ENCODE peak calls at places on chromosomes 4 and X, in ten cellular contexts. B, L, F, R, J, I, A, C, T and S are unnamed samples.

GRCh38 chrX:40996886-40997530 is 88.2 kb upstream of the USP9X start:
- DNase-seq in B (no peak), L (peak; percentile 37), F (peak; percentile 64), R (no peak), J (no peak), I (no peak), A (no peak), C (no peak), T (no peak), S (no peak)

GRCh38 chrX:64885850-64886249 is 90.4 kb downstream of the ZC4H2 start:
- DNase-seq in B (no peak), L (peak; percentile 41), F (peak; percentile 1), R (no peak), J (no peak), I (no peak), A (no peak), C (no peak), T (no peak), S (no peak)

GRCh38 chr4:8115916-8116315 is 42.7 kb downstream of the ABLIM2 start:
- DNase-seq in B (peak; percentile 56), L (no peak), F (no peak), R (no peak), J (no peak), I (no peak), A (no peak), C (no peak), T (no peak), S (no peak)

GRCh38 chr4:15451866-15452765 is 17.6 kb upstream of the CC2D2A start:
- DNase-seq in B (no peak), L (no peak), F (no peak), R (no peak), J (no peak), I (no peak), A (no peak), C (no peak), T (no peak), S (no peak)

GRCh38 chrX:67564475-67564874 is 20.7 kb downstream of the AR start:
- DNase-seq in B (no peak), L (no peak), F (no peak), R (no peak), J (no peak), I (no peak), A (no peak), C (no peak), T (no peak), S (no peak)

GRCh38 chr4:109730294-109731051 is 603 bp upstream of the PLA2G12A start:
- DNase-seq in B (peak; percentile 73), L (no peak), F (peak; percentile 66), R (no peak), J (peak; percentile 56), I (peak; percentile 59), A (peak; percentile 84), C (no peak), T (peak; percentile 16), S (peak; percentile 64)

GRCh38 chr4:13348216-13348615 is 135.9 kb downstream of the RAB28 start:
- DNase-seq in B (no peak), L (no peak), F (no peak), R (no peak), J (no peak), I (no peak), A (no peak), C (no peak), T (no peak), S (no peak)

GRCh38 chr4:15402146-15402545 is 25.7 kb upstream of the C1QTNF7 start:
- DNase-seq in B (no peak), L (no peak), F (no peak), R (no peak), J (no peak), I (no peak), A (no peak), C (no peak), T (no peak), S (no peak)

GRCh38 chrX:105822138-105823091 is at the start of gene NRK:
- DNase-seq in B (peak; percentile 51), L (peak; percentile 51), F (peak; percentile 45), R (no peak), J (peak; percentile 17), I (peak; percentile 44), A (peak; percentile 81), C (no peak), T (no peak), S (no peak)

GRCh38 chr4:150664935-150665334 is 83.0 kb downstream of the MAB21L2 start:
- DNase-seq in B (no peak), L (no peak), F (no peak), R (no peak), J (no peak), I (no peak), A (no peak), C (no peak), T (no peak), S (no peak)

GRCh38 chr4:177308842-177309524 is 691 bp upstream of the NEIL3 start:
- DNase-seq in B (no peak), L (no peak), F (no peak), R (no peak), J (no peak), I (no peak), A (no peak), C (no peak), T (no peak), S (no peak)
- H3K27ac ChIP-seq in B (no peak overlapping the region), L (no peak overlapping the region), F (no peak overlapping the region), R (no peak overlapping the region), J (no peak overlapping the region), I (peak overlapping the region; percentile 41), A (no peak overlapping the region), C (peak overlapping the region; percentile 72), T (peak overlapping the region; percentile 51), S (no peak overlapping the region)

DNA sequence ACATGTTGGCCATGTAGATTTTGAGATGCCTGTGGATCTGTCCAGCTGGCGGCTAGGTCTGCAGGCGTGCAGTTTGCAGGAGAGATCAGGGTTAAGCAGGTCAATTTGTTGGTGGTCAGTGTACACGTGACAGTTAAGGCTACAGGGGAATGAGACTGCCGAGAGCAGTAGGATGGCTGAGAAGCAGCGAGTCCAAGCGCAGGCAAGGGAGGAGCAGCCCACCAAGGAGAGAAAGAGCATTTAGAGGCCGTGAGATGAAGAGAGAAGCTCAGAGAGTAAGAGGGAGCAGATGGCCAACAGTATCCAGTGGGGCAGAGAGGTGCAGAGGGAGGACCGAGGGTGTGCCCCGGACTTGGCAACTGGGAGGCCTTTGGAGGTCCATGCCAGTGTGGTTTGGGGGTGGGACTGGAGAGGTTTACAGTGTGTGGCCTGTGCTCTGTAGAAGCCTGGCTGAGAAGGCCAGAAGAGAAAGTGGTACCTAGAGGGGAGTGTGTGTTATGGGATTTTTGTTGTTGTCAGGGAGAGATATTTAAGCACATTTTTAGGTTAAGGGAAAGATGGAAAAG is 18.4 kb downstream of the SNX25 start:
- DNase-seq in B (no peak), L (no peak), F (no peak), R (no peak), J (no peak), I (no peak), A (no peak), C (no peak), T (no peak), S (no peak)
- H3K27ac ChIP-seq in B (no peak overlapping the region), L (no peak overlapping the region), F (no peak overlapping the region), R (no peak overlapping the region), J (no peak overlapping the region), I (no peak overlapping the region), A (peak overlapping the region; percentile 84), C (no peak overlapping the region), T (no peak overlapping the region), S (no peak overlapping the region)

GRCh38 chrX:74449937-74450330 is 28.6 kb downstream of the SLC16A2 start:
- DNase-seq in B (no peak), L (no peak), F (no peak), R (no peak), J (no peak), I (no peak), A (no peak), C (no peak), T (no peak), S (no peak)
- H3K27ac ChIP-seq in B (no peak overlapping the region), L (no peak overlapping the region), F (no peak overlapping the region), R (no peak overlapping the region), J (no peak overlapping the region), I (no peak overlapping the region), A (no peak overlapping the region), C (no peak overlapping the region), T (no peak overlapping the region), S (no peak overlapping the region)

GRCh38 chr4:20445933-20446723 is 194.4 kb downstream of the SLIT2 start:
- DNase-seq in B (no peak), L (no peak), F (peak; percentile 62), R (no peak), J (no peak), I (no peak), A (no peak), C (no peak), T (no peak), S (no peak)
- H3K27ac ChIP-seq in B (no peak overlapping the region), L (no peak overlapping the region), F (peak overlapping the region; percentile 56), R (no peak overlapping the region), J (no peak overlapping the region), I (peak overlapping the region; percentile 16), A (no peak overlapping the region), C (no peak overlapping the region), T (no peak overlapping the region), S (no peak overlapping the region)

DNA sequence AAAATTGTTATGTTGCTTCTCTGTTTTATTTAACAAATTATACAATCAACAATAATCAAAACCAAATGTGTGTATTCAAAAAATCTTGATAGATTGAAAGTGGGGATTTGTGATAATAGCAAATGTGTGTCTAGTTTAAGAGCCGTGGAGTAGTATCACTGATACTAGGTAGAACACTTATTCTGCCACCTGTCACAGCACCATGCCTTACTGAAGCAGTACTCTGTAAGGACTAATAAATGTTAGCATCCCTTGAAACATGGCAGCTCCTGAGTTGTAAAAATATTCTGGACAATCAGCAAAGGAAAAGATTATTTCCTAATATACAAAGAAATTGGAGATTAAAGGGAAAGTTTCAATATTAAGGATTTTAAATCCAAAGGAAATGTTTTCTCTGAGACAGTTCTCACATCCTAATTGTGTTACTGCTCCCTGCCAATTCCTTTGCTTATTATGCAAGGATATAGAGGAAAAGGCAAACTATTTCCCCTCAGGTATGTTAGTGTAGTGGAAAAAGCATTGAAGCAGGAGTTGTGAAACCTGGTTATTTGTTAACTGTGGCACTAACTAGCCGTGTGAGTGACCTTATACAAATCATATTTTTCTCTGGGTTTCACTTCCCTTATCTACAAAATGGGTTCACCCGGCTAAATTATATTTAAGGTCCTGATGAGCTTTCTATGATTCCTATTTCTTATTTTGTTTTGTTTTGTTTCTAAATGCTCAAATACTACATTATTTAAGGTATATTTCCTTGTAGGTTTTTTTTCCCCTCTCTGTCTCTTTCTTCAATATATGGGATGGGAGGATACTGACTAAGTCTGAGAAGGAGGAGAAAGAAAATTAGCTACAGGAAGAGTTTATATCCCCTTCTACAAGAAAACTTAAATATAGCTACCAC is 303.2 kb downstream of the ARHGAP24 start:
- DNase-seq in B (no peak), L (no peak), F (no peak), R (no peak), J (no peak), I (no peak), A (no peak), C (no peak), T (no peak), S (no peak)
- H3K27ac ChIP-seq in B (peak overlapping the region; percentile 46), L (no peak overlapping the region), F (no peak overlapping the region), R (no peak overlapping the region), J (peak overlapping the region; percentile 59), I (peak overlapping the region; percentile 31), A (no peak overlapping the region), C (no peak overlapping the region), T (no peak overlapping the region), S (no peak overlapping the region)